ENCODE peak calls at places on chromosomes 5 and 9, in eight cellular contexts. One of them, this sample, is unnamed. For H3K4me1, the result is how much of the 10 kb centered on the place peaks cover.

GRCh38 chr5:140607031-140607430 is 25.9 kb downstream of the CD14 start:
- DNase-seq in transverse colon: no peak
- DNase-seq in colonic mucosa: no peak
- DNase-seq in right lobe of liver: no peak
- DNase-seq in HepG2: peak
- DNase-seq in testis: no peak
- DNase-seq in heart right ventricle: no peak
- DNase-seq in prostate gland: no peak
- DNase-seq in this sample: no peak

GRCh38 chr5:59744531-59744992 is 149.0 kb downstream of the PDE4D start:
- DNase-seq in heart right ventricle: no peak
- DNase-seq in colonic mucosa: no peak
- DNase-seq in right lobe of liver: no peak
- DNase-seq in testis: no peak
- DNase-seq in HepG2: no peak
- DNase-seq in transverse colon: no peak
- DNase-seq in prostate gland: no peak
- DNase-seq in this sample: no peak

GRCh38 chr5:131976414-131977211 is 31.1 kb upstream of the MEIKIN start:
- DNase-seq in heart right ventricle: no peak
- DNase-seq in HepG2: no peak
- DNase-seq in prostate gland: no peak
- DNase-seq in testis: no peak
- DNase-seq in transverse colon: no peak
- DNase-seq in colonic mucosa: no peak
- DNase-seq in right lobe of liver: no peak
- DNase-seq in this sample: no peak

GRCh38 chr9:107732781-107733529 is 243.4 kb upstream of the KLF4 start:
- DNase-seq in testis: peak
- DNase-seq in HepG2: no peak
- DNase-seq in prostate gland: peak
- DNase-seq in transverse colon: no peak
- DNase-seq in heart right ventricle: peak
- DNase-seq in right lobe of liver: no peak
- DNase-seq in colonic mucosa: no peak
- DNase-seq in this sample: no peak

GRCh38 chr9:15160673-15161072 is 146.3 kb downstream of the TTC39B start:
- DNase-seq in testis: no peak
- DNase-seq in heart right ventricle: no peak
- DNase-seq in prostate gland: no peak
- DNase-seq in HepG2: no peak
- DNase-seq in colonic mucosa: no peak
- DNase-seq in transverse colon: no peak
- DNase-seq in right lobe of liver: no peak
- DNase-seq in this sample: no peak

GRCh38 chr5:126680215-126680817 is 79.6 kb downstream of the PHAX start:
- DNase-seq in colonic mucosa: peak
- DNase-seq in transverse colon: peak
- DNase-seq in HepG2: no peak
- DNase-seq in heart right ventricle: no peak
- DNase-seq in right lobe of liver: no peak
- DNase-seq in prostate gland: no peak
- DNase-seq in testis: no peak
- DNase-seq in this sample: no peak

GRCh38 chr5:14268738-14269137 is 125.6 kb downstream of the TRIO start:
- DNase-seq in HepG2: no peak
- DNase-seq in heart right ventricle: peak
- DNase-seq in colonic mucosa: no peak
- DNase-seq in right lobe of liver: no peak
- DNase-seq in testis: no peak
- DNase-seq in transverse colon: no peak
- DNase-seq in prostate gland: no peak
- DNase-seq in this sample: no peak

GRCh38 chr9:70136632-70137031 is 93.0 kb downstream of the MAMDC2 start:
- DNase-seq in HepG2: no peak
- DNase-seq in colonic mucosa: no peak
- DNase-seq in heart right ventricle: no peak
- DNase-seq in testis: no peak
- DNase-seq in right lobe of liver: no peak
- DNase-seq in transverse colon: no peak
- DNase-seq in prostate gland: no peak
- DNase-seq in this sample: no peak

GRCh38 chr5:68088302-68088701 is 127.3 kb upstream of the PIK3R1 start:
- DNase-seq in colonic mucosa: no peak
- DNase-seq in prostate gland: no peak
- DNase-seq in transverse colon: no peak
- DNase-seq in right lobe of liver: no peak
- DNase-seq in heart right ventricle: no peak
- DNase-seq in HepG2: no peak
- DNase-seq in testis: no peak
- DNase-seq in this sample: no peak

GRCh38 chr5:112960316-112960715 is 16.3 kb upstream of the DCP2 start:
- DNase-seq in HepG2: no peak
- DNase-seq in testis: no peak
- DNase-seq in prostate gland: no peak
- DNase-seq in right lobe of liver: no peak
- DNase-seq in heart right ventricle: no peak
- DNase-seq in colonic mucosa: no peak
- DNase-seq in transverse colon: no peak
- DNase-seq in this sample: no peak

GRCh38 chr9:95018099-95018927 is 291.8 kb downstream of the AOPEP start:
- DNase-seq in HepG2: peak
- DNase-seq in heart right ventricle: peak
- DNase-seq in colonic mucosa: no peak
- DNase-seq in transverse colon: no peak
- DNase-seq in testis: no peak
- DNase-seq in right lobe of liver: no peak
- DNase-seq in prostate gland: peak
- DNase-seq in this sample: peak

GRCh38 chr5:128470663-128471062 is 67.4 kb downstream of the FBN2 start:
- DNase-seq in right lobe of liver: no peak
- DNase-seq in HepG2: no peak
- DNase-seq in testis: no peak
- DNase-seq in transverse colon: no peak
- DNase-seq in prostate gland: no peak
- DNase-seq in heart right ventricle: no peak
- DNase-seq in colonic mucosa: no peak
- DNase-seq in this sample: no peak

DNA sequence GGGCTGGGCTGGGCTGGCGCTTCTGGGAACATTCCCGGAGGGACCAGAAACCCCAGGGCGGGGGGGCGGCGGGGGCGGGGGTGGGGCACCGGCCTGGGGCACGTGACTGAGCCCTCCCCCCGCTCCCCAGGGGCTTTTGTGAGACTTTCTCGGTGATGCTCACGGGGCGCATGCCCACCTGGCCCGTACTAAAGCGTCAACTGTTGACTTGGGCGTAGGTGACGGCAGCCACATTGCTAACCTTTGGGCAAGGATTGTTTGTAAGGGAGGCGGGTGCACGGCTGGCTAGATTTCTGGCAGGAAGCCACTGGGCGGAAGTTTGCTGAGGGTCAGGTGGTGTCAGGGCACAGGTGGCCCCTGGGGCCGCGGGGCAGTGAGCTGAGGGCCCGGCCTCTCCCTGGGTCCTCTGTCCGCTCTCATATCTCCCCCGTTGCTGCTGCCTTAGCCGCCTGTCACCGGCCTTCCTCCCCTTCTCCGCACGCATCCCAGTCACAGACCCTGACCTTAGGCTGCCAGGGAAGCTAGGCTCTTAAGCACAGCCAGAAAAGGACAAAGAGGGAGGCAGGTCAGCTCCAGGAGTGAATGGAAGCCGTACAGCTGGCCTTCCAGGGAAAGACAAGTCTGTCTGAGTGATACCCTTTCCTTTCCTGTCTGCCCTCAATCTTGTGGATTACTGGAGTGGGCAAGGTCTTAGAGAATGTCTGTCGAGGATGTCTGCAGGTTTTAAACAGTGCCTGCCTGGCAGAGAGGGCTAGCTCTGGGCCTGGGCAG is 812 bp downstream of the CACFD1 start:
- DNase-seq in testis: peak
- DNase-seq in transverse colon: peak
- DNase-seq in prostate gland: peak
- DNase-seq in colonic mucosa: peak
- DNase-seq in right lobe of liver: peak
- DNase-seq in HepG2: peak
- DNase-seq in heart right ventricle: peak
- DNase-seq in this sample: no peak
- H3K4me3 ChIP-seq in testis: peak
- H3K4me3 ChIP-seq in transverse colon: peak
- H3K4me3 ChIP-seq in prostate gland: peak
- H3K4me3 ChIP-seq in colonic mucosa: peak
- H3K4me3 ChIP-seq in right lobe of liver: peak
- H3K4me3 ChIP-seq in HepG2: peak
- H3K4me3 ChIP-seq in heart right ventricle: peak
- H3K4me3 ChIP-seq in this sample: peak

GRCh38 chr5:123122273-123122672 is 33.2 kb downstream of the PRDM6 start:
- DNase-seq in transverse colon: no peak
- DNase-seq in prostate gland: no peak
- DNase-seq in HepG2: no peak
- DNase-seq in right lobe of liver: no peak
- DNase-seq in colonic mucosa: no peak
- DNase-seq in testis: no peak
- DNase-seq in heart right ventricle: no peak
- DNase-seq in this sample: no peak

GRCh38 chr5:123117989-123118388 is 28.9 kb downstream of the PRDM6 start:
- DNase-seq in right lobe of liver: no peak
- DNase-seq in prostate gland: no peak
- DNase-seq in HepG2: no peak
- DNase-seq in transverse colon: no peak
- DNase-seq in colonic mucosa: no peak
- DNase-seq in testis: no peak
- DNase-seq in heart right ventricle: no peak
- DNase-seq in this sample: no peak

GRCh38 chr5:123120197-123120596 is 31.2 kb downstream of the PRDM6 start:
- DNase-seq in HepG2: no peak
- DNase-seq in right lobe of liver: no peak
- DNase-seq in colonic mucosa: no peak
- DNase-seq in testis: no peak
- DNase-seq in heart right ventricle: no peak
- DNase-seq in prostate gland: no peak
- DNase-seq in transverse colon: no peak
- DNase-seq in this sample: no peak

GRCh38 chr5:123116757-123117156 is 27.7 kb downstream of the PRDM6 start:
- DNase-seq in testis: no peak
- DNase-seq in right lobe of liver: no peak
- DNase-seq in colonic mucosa: no peak
- DNase-seq in transverse colon: no peak
- DNase-seq in heart right ventricle: no peak
- DNase-seq in prostate gland: no peak
- DNase-seq in HepG2: no peak
- DNase-seq in this sample: no peak

DNA sequence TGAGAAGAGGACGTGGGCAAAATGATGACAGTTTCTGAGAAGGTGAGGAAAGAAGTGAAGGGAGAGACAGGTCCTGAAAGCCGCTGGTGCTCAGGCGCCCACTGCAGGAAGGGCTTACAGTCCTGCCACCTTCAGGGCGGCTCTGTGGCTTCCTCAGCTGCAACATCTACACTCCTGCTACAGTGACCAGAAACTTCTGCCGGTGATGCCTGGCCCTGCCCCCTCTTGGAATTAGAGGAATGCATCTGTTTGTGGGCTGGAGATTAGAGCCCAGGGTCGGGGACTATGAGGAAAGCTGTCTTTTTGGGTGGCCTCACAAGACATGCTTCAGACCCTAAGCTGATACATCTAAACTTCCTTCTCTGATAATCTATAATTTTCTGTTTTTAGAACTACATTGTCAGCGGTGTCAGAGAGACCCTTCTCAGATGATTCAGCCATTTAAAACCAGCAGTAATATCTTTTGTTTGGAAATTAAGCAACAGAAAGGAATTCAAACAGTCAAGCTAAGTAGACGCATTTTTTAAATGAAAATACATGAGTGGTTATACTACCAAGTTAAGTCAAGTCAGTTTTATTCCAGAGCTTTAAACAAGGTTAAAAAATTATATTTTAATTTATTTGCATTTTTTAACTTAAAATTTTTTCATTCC is 30.4 kb downstream of the PRDM6 start:
- DNase-seq in testis: no peak
- DNase-seq in colonic mucosa: no peak
- DNase-seq in prostate gland: no peak
- DNase-seq in right lobe of liver: no peak
- DNase-seq in heart right ventricle: no peak
- DNase-seq in HepG2: peak
- DNase-seq in transverse colon: no peak
- DNase-seq in this sample: no peak
- TF ChIP-seq CTCF in testis: no peak
- TF ChIP-seq CTCF in colonic mucosa: no peak
- TF ChIP-seq CTCF in prostate gland: no peak
- TF ChIP-seq CTCF in right lobe of liver: peak
- TF ChIP-seq CTCF in heart right ventricle: no peak
- TF ChIP-seq CTCF in HepG2: peak
- TF ChIP-seq CTCF in transverse colon: no peak
- TF ChIP-seq CTCF in this sample: no peak

GRCh38 chr5:151683936-151684586 is 2.7 kb downstream of the SPARC start:
- DNase-seq in transverse colon: no peak
- DNase-seq in prostate gland: no peak
- DNase-seq in HepG2: no peak
- DNase-seq in heart right ventricle: no peak
- DNase-seq in testis: no peak
- DNase-seq in colonic mucosa: no peak
- DNase-seq in right lobe of liver: no peak
- DNase-seq in this sample: no peak
- H3K4me1 ChIP-seq in transverse colon: half or more
- H3K4me1 ChIP-seq in prostate gland: under half
- H3K4me1 ChIP-seq in HepG2: under half
- H3K4me1 ChIP-seq in heart right ventricle: half or more
- H3K4me1 ChIP-seq in testis: half or more
- H3K4me1 ChIP-seq in colonic mucosa: under half
- H3K4me1 ChIP-seq in right lobe of liver: under half
- H3K4me1 ChIP-seq in this sample: half or more

GRCh38 chr9:86336058-86336457 is 18.2 kb downstream of the TUT7 start:
- DNase-seq in heart right ventricle: no peak
- DNase-seq in testis: no peak
- DNase-seq in right lobe of liver: no peak
- DNase-seq in prostate gland: no peak
- DNase-seq in transverse colon: no peak
- DNase-seq in colonic mucosa: no peak
- DNase-seq in HepG2: peak
- DNase-seq in this sample: no peak

GRCh38 chr9:86341007-86341491 is 13.2 kb downstream of the TUT7 start:
- DNase-seq in HepG2: no peak
- DNase-seq in prostate gland: no peak
- DNase-seq in heart right ventricle: no peak
- DNase-seq in colonic mucosa: no peak
- DNase-seq in transverse colon: no peak
- DNase-seq in testis: no peak
- DNase-seq in right lobe of liver: no peak
- DNase-seq in this sample: no peak

GRCh38 chr9:86340356-86341006 is 13.7 kb downstream of the TUT7 start:
- DNase-seq in prostate gland: no peak
- DNase-seq in transverse colon: no peak
- DNase-seq in heart right ventricle: no peak
- DNase-seq in HepG2: no peak
- DNase-seq in right lobe of liver: no peak
- DNase-seq in testis: no peak
- DNase-seq in colonic mucosa: no peak
- DNase-seq in this sample: no peak

GRCh38 chr9:86333651-86334050 is 20.6 kb downstream of the TUT7 start:
- DNase-seq in heart right ventricle: no peak
- DNase-seq in transverse colon: no peak
- DNase-seq in prostate gland: no peak
- DNase-seq in testis: no peak
- DNase-seq in right lobe of liver: no peak
- DNase-seq in colonic mucosa: no peak
- DNase-seq in HepG2: no peak
- DNase-seq in this sample: no peak

GRCh38 chr9:86337469-86338107 is 16.6 kb downstream of the TUT7 start:
- DNase-seq in transverse colon: no peak
- DNase-seq in colonic mucosa: no peak
- DNase-seq in testis: no peak
- DNase-seq in right lobe of liver: no peak
- DNase-seq in heart right ventricle: no peak
- DNase-seq in HepG2: no peak
- DNase-seq in prostate gland: no peak
- DNase-seq in this sample: no peak
- H3K4me3 ChIP-seq in transverse colon: no peak
- H3K4me3 ChIP-seq in colonic mucosa: no peak
- H3K4me3 ChIP-seq in testis: no peak
- H3K4me3 ChIP-seq in right lobe of liver: no peak
- H3K4me3 ChIP-seq in heart right ventricle: peak
- H3K4me3 ChIP-seq in HepG2: no peak
- H3K4me3 ChIP-seq in prostate gland: no peak
- H3K4me3 ChIP-seq in this sample: no peak